ENCODE peak calls at places on chromosomes 13 and 19, in eight cellular contexts. A, H, E, J, I, Y, M and P are unnamed samples.

GRCh38 chr13:91922969-91923592 is 524.7 kb downstream of the GPC5 start:
- DNase-seq in E (no peak), M (no peak), A (no peak), I (no peak), Y (no peak), H (no peak), J (no peak), P (no peak)

GRCh38 chr19:1016647-1017114 is 4.2 kb downstream of the TMEM259 start:
- DNase-seq in J (no peak), Y (no peak), E (no peak), I (no peak), M (peak), A (no peak), H (no peak), P (no peak)

GRCh38 chr19:33405491-33406461 is 32.3 kb downstream of the CEBPG start:
- DNase-seq in M (no peak), H (no peak), I (no peak), A (peak), J (no peak), Y (no peak), E (peak), P (no peak)

GRCh38 chr19:13906525-13906904 is 514 bp downstream of the CC2D1A start:
- DNase-seq in Y (peak), H (no peak), A (no peak), J (no peak), M (peak), I (no peak), E (no peak), P (no peak)

GRCh38 chr19:4144666-4145261 is 8.7 kb upstream of the CREB3L3 start:
- DNase-seq in A (no peak), Y (no peak), E (no peak), H (no peak), M (peak), I (no peak), J (no peak), P (no peak)

GRCh38 chr19:41912899-41913475 is 15.3 kb downstream of the ERFL start:
- DNase-seq in H (no peak), A (no peak), J (no peak), M (no peak), Y (no peak), I (no peak), E (no peak), P (no peak)

GRCh38 chr19:10636304-10636972 is 11.1 kb downstream of the SLC44A2 start:
- DNase-seq in I (no peak), Y (no peak), E (no peak), M (no peak), H (no peak), J (no peak), A (no peak), P (no peak)

GRCh38 chr13:32585625-32586021 is 629 bp upstream of the PDS5B start:
- DNase-seq in M (no peak), I (no peak), Y (no peak), E (no peak), H (no peak), A (peak), J (no peak), P (no peak)

GRCh38 chr19:35459414-35460082 is 11.5 kb downstream of the FFAR2 start:
- DNase-seq in M (peak), I (no peak), H (no peak), E (no peak), A (peak), J (no peak), Y (no peak), P (no peak)

GRCh38 chr19:8108560-8109445 is 40.6 kb downstream of the FBN3 start:
- DNase-seq in H (no peak), Y (no peak), I (no peak), E (no peak), J (no peak), A (no peak), M (no peak), P (no peak)